ENCODE peak calls at places on chromosomes 16 and 17, in nine cellular contexts. H is progenitor cell of endocrine pancreas, W is AG04450, T is epithelial cell of esophagus, C is fibroblast of pulmonary artery, D is body of pancreas, F is astrocyte, P is mammary epithelial cell, E is AG10803. A is an unnamed sample.
A peak's percentile ranks its signal among the peaks of the same experiment; 100 is the strongest.

GRCh38 chr17:13740692-13741091 is 139.0 kb upstream of the HS3ST3A1 start:
- DNase-seq in P (no peak), E (no peak), C (no peak), F (no peak), H (no peak), D (no peak), T (no peak), W (no peak), A (no peak)

GRCh38 chr16:85899444-85899843 is 482 bp downstream of the IRF8 start:
- DNase-seq in F (no peak), D (no peak), P (no peak), H (no peak), E (no peak), T (no peak), W (no peak), C (no peak), A (no peak)

GRCh38 chr16:67014641-67015315 is 14.2 kb upstream of the CBFB start:
- DNase-seq in F (no peak), H (no peak), T (no peak), W (no peak), P (no peak), E (no peak), D (no peak), C (no peak), A (no peak)

GRCh38 chr17:65902831-65903549 is 288.9 kb downstream of the CEP112 start:
- DNase-seq in T (no peak), P (no peak), H (no peak), W (no peak), D (peak; percentile 37), E (no peak), C (no peak), F (no peak), A (no peak)

GRCh38 chr16:5490499-5490898 is 392.9 kb upstream of the EEF2KMT start:
- DNase-seq in E (no peak), D (no peak), C (no peak), W (no peak), T (no peak), F (no peak), H (peak; percentile 57), P (no peak), A (no peak)

GRCh38 chr17:6853764-6854442 is 22.4 kb upstream of the TEKT1 start:
- DNase-seq in E (no peak), W (no peak), H (no peak), P (peak; percentile 79), F (no peak), D (peak; percentile 26), C (no peak), T (peak; percentile 72), A (no peak)

GRCh38 chr16:85151603-85152413 is 39.5 kb upstream of the CIBAR2 start:
- DNase-seq in W (peak; percentile 38), P (peak; percentile 76), H (no peak), D (peak; percentile 81), F (peak; percentile 69), T (peak; percentile 79), E (peak; percentile 86), C (peak; percentile 80), A (peak; percentile 95)

GRCh38 chr16:19991614-19992013 is 82.1 kb downstream of the GPR139 start:
- DNase-seq in D (no peak), C (no peak), W (no peak), P (no peak), E (no peak), F (no peak), H (no peak), T (no peak), A (no peak)

GRCh38 chr16:27446721-27447120 is 44.7 kb downstream of the IL21R start:
- DNase-seq in E (no peak), F (no peak), T (no peak), H (no peak), P (no peak), C (no peak), W (no peak), D (no peak), A (no peak)

GRCh38 chr16:35725949-35726348 is 2266.5 kb downstream of the TP53TG3F start:
- DNase-seq in H (no peak), C (no peak), T (no peak), W (no peak), F (no peak), E (no peak), P (no peak), D (no peak), A (peak; percentile 36)

GRCh38 chr17:17849863-17850373 is 13.1 kb upstream of the SREBF1 start:
- DNase-seq in T (no peak), E (peak; percentile 37), W (no peak), P (no peak), H (no peak), C (peak; percentile 51), F (peak; percentile 30), D (no peak), A (no peak)

GRCh38 chr16:69618721-69619120 is 53.0 kb downstream of the NFAT5 start:
- DNase-seq in P (no peak), D (no peak), C (no peak), F (no peak), T (no peak), H (no peak), W (no peak), E (peak; percentile 33), A (no peak)

GRCh38 chr17:45334701-45335677 is 18.2 kb upstream of the MAP3K14 start:
- DNase-seq in C (no peak), P (no peak), H (no peak), E (no peak), F (no peak), D (no peak), W (no peak), T (no peak), A (no peak)

GRCh38 chr16:63806794-63807506 is 1314.9 kb downstream of the CDH11 start:
- DNase-seq in P (peak; percentile 42), W (no peak), C (no peak), T (peak; percentile 51), F (no peak), E (no peak), H (no peak), D (no peak), A (no peak)

DNA sequence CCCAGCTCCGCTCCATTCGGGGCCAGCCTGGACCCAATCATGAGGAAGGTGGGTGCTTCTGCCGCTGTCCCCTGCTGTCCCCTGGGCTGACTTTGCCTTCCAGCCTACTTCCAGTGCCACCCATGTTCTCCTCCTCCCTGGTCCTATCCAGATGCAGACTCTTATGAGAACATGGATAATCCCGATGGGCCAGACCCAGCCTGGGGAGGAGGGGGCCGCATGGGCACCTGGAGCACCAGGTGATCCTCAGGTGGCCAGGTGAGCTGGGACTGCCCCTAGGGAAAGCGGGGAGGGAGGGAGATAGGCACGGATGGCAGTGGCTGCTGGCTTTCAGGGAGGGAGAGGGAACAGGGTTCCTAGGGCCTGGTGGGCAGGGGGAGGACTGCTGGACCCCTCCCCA is 7.0 kb downstream of the CD19 start:
- DNase-seq in F (no peak), W (no peak), P (no peak), C (no peak), H (no peak), T (no peak), D (no peak), E (no peak), A (no peak)
- TF ChIP-seq CTCF in F (no peak), W (no peak), P (no peak), C (no peak), H (no peak), T (no peak), D (no peak), E (no peak), A (no peak)

DNA sequence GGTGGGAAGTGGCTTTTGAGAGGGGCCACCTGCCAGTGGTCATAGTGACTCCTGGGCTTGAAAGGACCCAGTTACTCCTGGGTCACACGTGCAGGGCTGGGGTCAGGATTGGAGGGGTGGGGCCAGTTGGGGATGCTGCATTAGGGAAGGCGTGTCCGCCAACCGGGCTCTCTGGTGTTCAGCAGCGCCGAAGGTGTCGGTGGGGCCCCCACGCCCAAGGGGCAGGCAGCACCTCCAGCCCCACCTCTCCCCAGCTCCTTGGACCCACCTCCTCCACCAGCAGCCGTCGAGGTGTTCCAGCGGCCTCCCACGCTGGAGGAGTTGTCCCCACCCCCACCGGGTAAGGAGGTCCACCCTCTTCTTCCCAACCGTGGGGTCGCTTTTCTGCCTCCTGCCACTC is 9.5 kb downstream of the ABI3 start:
- DNase-seq in D (no peak), T (no peak), H (no peak), W (no peak), F (no peak), E (no peak), P (no peak), C (no peak), A (no peak)
- TF ChIP-seq CTCF in D (no peak), T (no peak), H (no peak), W (no peak), F (no peak), E (no peak), P (no peak), C (no peak), A (no peak)

DNA sequence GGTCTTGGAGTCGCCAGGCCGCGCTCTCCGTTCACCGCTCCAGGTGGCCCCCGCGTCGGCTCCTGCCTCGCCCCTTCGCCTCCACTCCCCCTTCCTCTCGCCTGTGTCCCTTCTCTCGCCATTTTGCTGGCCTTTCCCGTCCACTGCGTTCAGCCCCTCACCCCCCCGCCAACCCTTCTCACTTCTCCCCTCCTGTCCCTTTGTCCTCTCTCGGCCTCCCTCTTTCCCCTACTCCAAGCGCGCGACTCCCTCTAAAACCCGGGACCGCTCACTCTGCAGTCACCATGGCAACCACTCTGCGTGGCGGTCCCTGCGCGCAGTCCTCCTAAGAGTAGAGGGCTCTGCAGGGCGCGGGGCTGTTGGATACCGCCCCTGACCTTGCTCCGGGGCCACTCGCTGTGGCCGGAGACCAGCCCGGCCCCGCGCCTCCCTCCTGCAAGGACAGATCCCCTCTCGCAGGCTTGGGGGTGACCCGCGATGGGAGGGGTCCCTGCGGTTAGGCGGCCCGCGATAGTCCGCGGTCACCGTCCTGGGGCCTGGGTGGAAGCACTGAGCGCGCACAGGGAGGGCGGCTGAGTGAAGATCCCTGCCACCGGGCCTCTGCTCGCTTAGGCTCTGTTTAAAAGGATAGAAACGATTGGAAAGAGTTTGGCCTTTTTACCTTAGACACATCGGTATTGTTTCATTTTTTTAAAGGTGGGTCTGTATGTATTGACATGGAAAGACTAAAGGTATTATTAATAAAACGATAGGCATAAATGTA is 454 bp downstream of the CCDC40 start:
- DNase-seq in P (peak; percentile 5), W (no peak), T (no peak), C (peak; percentile 24), E (no peak), H (peak; percentile 53), D (no peak), F (peak; percentile 31), A (no peak)
- TF ChIP-seq CTCF in P (no peak), W (no peak), T (no peak), C (no peak), E (no peak), H (no peak), D (no peak), F (no peak), A (no peak)

DNA sequence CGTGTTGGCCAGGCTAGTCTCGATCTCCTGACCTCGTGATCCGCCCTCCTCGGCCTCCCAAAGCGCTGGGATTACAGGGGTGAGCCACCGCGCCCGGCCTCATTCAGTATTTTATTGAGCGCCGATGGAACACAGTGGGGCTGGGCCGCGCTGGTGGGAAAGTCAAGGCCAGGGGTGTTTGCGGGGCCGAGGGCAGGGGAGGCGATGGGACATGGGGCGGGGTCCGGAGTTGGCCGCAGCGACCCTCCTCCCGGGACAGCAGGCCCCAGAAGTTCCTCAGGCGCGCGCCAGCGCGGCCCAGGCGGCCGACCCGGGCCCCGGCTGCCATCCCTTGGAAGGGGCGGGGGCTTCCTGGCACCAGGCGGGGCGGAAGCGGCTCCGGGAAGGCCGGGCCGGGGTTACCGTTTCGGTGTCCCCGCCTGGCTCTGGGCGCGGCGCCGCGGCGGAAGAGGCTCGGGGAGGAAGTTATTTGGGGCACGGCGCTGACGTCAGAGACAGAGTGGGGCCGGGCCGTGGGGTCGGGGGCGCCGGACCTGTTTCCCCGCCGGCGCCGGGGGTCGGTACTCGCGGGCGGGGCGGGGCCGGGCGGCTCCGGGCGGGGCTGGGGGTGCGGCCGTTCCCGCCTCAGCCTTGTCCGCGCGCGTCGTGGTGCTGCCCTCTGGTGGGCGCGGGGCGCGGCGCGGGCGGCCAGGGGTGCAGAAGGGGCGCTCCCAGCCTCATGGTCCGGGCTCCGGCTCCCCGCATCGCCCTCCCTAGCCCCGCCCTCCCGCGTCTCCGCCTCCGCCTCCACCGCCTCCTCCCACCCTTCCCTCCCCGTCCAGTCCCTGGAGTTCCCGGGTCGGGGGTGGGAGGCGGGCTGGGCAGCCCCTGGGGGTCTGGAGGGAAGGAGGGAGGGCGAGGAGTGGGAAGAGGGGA is 952 bp upstream of the PRSS27 start:
- DNase-seq in W (peak; percentile 42), D (peak; percentile 86), P (peak; percentile 72), T (peak; percentile 81), H (peak; percentile 86), E (peak; percentile 78), F (peak; percentile 51), C (peak; percentile 80), A (peak; percentile 95)
- TF ChIP-seq CTCF in W (peak; percentile 44), D (peak; percentile 91), P (peak; percentile 53), T (peak; percentile 24), H (peak; percentile 81), E (peak; percentile 35), F (no peak), C (no peak), A (peak; percentile 84)

A was measured in osteocyte.